ENCODE peak calls at places on chromosome 14, in five cellular contexts. Z, W, Y, G and L are unnamed samples.

GRCh38 chr14:65279958-65280357 is 132.6 kb upstream of the FUT8 start:
- DNase-seq in W (no peak), Z (no peak), G (no peak), Y (no peak), L (no peak)

GRCh38 chr14:53879022-53879686 is 77.5 kb downstream of the BMP4 start:
- DNase-seq in Z (no peak), Y (no peak), W (no peak), G (no peak), L (no peak)

GRCh38 chr14:94562941-94563883 is 2.0 kb downstream of the SERPINA4 start:
- DNase-seq in W (no peak), G (no peak), Z (no peak), Y (no peak), L (no peak)

GRCh38 chr14:84591827-84592540 is 938.0 kb upstream of the FLRT2 start:
- DNase-seq in Y (no peak), W (no peak), G (no peak), Z (no peak), L (no peak)

GRCh38 chr14:61296707-61297502 is 15.8 kb upstream of the TMEM30B start:
- DNase-seq in G (peak), Y (peak), W (peak), Z (peak), L (no peak)

GRCh38 chr14:64074961-64075619 is 219.1 kb downstream of the ESR2 start:
- DNase-seq in Y (no peak), G (no peak), W (peak), Z (peak), L (no peak)

GRCh38 chr14:89171168-89171567 is 245.9 kb downstream of the FOXN3 start:
- DNase-seq in Y (peak), G (no peak), W (no peak), Z (peak), L (no peak)

GRCh38 chr14:103552011-103552797 is 10.3 kb downstream of the BAG5 start:
- DNase-seq in Y (no peak), G (no peak), W (peak), Z (no peak), L (no peak)

GRCh38 chr14:32012571-32012970 is 64.5 kb upstream of the ARHGAP5 start:
- DNase-seq in W (no peak), G (no peak), Y (no peak), Z (no peak), L (no peak)

GRCh38 chr14:69887740-69888657 is 8.8 kb downstream of the SMOC1 start:
- DNase-seq in Y (peak), G (no peak), W (no peak), Z (peak), L (no peak)

GRCh38 chr14:25837431-25837950 is 760.3 kb downstream of the NOVA1 start:
- DNase-seq in Y (no peak), Z (no peak), G (no peak), W (no peak), L (no peak)

GRCh38 chr14:48398675-48399282 is 723.4 kb upstream of the MDGA2 start:
- DNase-seq in Y (peak), Z (peak), W (peak), G (no peak), L (no peak)

GRCh38 chr14:58739674-58740073 is 101.9 kb downstream of the DACT1 start:
- DNase-seq in Z (no peak), G (peak), Y (no peak), W (no peak), L (no peak)

GRCh38 chr14:68916358-68916757 is 62.7 kb downstream of the ACTN1 start:
- DNase-seq in W (no peak), G (no peak), Z (no peak), Y (no peak), L (no peak)

GRCh38 chr14:68548194-68549056 is 244.4 kb downstream of the ZFP36L1 start:
- DNase-seq in W (peak), G (no peak), Z (peak), Y (no peak), L (peak)

GRCh38 chr14:73787760-73788508 is 63.7 kb upstream of the PTGR2 start:
- DNase-seq in Y (no peak), Z (peak), G (no peak), W (peak), L (no peak)

GRCh38 chr14:26709019-26709418 is 111.2 kb upstream of the NOVA1 start:
- DNase-seq in W (peak), Y (no peak), G (no peak), Z (peak), L (no peak)

GRCh38 chr14:76929927-76930326 is 98.6 kb downstream of the IRF2BPL start:
- DNase-seq in Z (no peak), Y (no peak), G (no peak), W (no peak), L (no peak)

GRCh38 chr14:90228478-90228877 is 27.9 kb upstream of the PSMC1 start:
- DNase-seq in Y (no peak), W (no peak), Z (no peak), G (no peak), L (no peak)

GRCh38 chr14:22606380-22606779 is 8.3 kb downstream of the ABHD4 start:
- DNase-seq in W (peak), G (no peak), Z (no peak), Y (peak), L (no peak)

GRCh38 chr14:49942090-49942489 is 49.2 kb downstream of the ARF6 start:
- DNase-seq in Y (no peak), Z (no peak), G (no peak), W (no peak), L (no peak)

GRCh38 chr14:94129758-94130414 is 482 bp upstream of the IFI27L2 start:
- DNase-seq in Z (peak), W (peak), G (no peak), Y (no peak), L (no peak)

GRCh38 chr14:85466678-85467077 is 63.3 kb upstream of the FLRT2 start:
- DNase-seq in G (no peak), Z (no peak), Y (no peak), W (peak), L (no peak)

GRCh38 chr14:104510794-104511611 is 68.6 kb upstream of the C14orf180 start:
- DNase-seq in W (no peak), Z (no peak), G (no peak), Y (no peak), L (no peak)

GRCh38 chr14:91891081-91891480 is 23.7 kb upstream of the TC2N start:
- DNase-seq in Y (no peak), G (no peak), W (no peak), Z (no peak), L (no peak)

GRCh38 chr14:91891721-91892220 is 24.4 kb upstream of the TC2N start:
- DNase-seq in G (no peak), Z (peak), W (no peak), Y (no peak), L (no peak)

GRCh38 chr14:91890291-91890749 is 23.0 kb upstream of the TC2N start:
- DNase-seq in Z (no peak), Y (no peak), W (no peak), G (no peak), L (no peak)

GRCh38 chr14:91893659-91894058 is 26.3 kb upstream of the TC2N start:
- DNase-seq in G (no peak), Z (peak), W (no peak), Y (no peak), L (no peak)

DNA sequence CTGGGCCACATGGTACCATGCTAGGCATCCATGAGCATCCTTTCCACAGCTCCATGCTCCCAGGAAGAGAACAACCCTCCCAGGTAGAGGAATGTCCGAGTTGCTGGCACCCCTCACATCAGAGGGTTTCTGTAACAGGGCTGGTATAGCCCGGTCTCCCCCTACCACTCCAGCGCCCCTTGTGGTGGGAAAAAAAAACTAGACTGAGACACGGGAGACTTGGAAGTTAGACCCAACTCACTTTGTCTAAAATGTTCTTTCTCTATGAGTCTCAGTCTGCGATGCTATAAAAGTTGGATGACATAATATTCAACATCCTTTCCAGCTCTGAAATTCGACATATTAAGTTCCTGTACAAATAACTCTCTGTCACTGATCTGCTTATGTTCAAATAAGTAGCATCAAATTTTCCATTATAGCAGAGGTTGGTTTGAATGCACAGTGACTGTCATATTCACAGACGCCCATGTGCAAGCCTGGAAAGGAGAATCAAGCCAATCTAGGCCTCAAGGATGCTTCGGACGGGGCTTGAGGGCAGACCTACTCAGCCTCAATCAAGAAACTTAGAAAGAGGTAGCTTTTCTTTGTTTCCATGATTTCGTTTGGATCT is 25.7 kb upstream of the TC2N start:
- DNase-seq in Z (no peak), W (peak), Y (peak), G (no peak), L (no peak)
- TF ChIP-seq CTCF in Z (peak), W (peak), Y (peak), G (peak), L (peak)

DNA sequence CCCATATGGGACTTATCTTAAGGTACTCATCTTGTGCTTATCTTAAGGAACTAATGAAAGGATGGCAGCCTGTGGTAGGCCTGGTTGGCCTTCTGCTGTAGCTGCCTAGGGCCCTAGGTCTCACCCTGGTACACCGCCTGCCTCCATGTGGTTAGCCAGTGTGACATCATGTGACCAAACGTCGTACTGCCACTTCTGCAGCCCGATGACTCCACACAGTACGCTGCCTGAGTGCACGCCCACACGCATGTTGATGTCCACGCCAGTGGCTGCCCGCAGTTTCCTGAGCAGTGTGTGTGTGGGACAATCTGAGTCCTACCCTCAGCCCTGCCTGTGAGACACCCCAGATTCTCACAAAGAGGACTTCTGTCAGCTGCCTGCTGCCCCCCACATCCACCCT is 5.1 kb downstream of the ADCY4 start:
- DNase-seq in G (no peak), Z (no peak), W (no peak), Y (no peak), L (no peak)
- H2AFZ ChIP-seq in G (no peak), Z (no peak), W (no peak), Y (no peak), L (no peak)

GRCh38 chr14:39265032-39265431 is 31.3 kb downstream of the MIA2 start:
- DNase-seq in G (no peak), W (peak), Y (no peak), Z (peak), L (no peak)
- H3K4me2 ChIP-seq in G (no peak), W (peak), Y (peak), Z (no peak), L (peak)

GRCh38 chr14:101083564-101084435 is 180.3 kb upstream of the RTL1 start:
- DNase-seq in G (no peak), W (peak), Y (peak), Z (no peak), L (no peak)
- TF ChIP-seq CTCF in G (no peak), W (peak), Y (peak), Z (no peak), L (peak)